ENCODE peak calls at places on chromosome 21, in eight cellular contexts. V is hepatic stellate cell, B is ELR, T is NAMALWA, R is HT-29, J is non-pigmented ciliary epithelial cell, E is neural crest cell, Z is NCI-H748 treated with DMSO at 0.1 percent for 48 hours. A is an unnamed sample.

GRCh38 chr21:29725025-29725736 is 214.6 kb downstream of the GRIK1 start:
- DNase-seq in V (no peak), B (no peak), T (no peak), R (no peak), J (no peak), E (no peak), Z (no peak), A (no peak)

GRCh38 chr21:36461918-36462486 is 17.9 kb downstream of the CLDN14 start:
- DNase-seq in V (no peak), B (no peak), T (no peak), R (peak), J (no peak), E (no peak), Z (no peak), A (no peak)

GRCh38 chr21:33858672-33859372 is 56.8 kb downstream of the ATP5PO start:
- DNase-seq in V (no peak), B (no peak), T (no peak), R (no peak), J (no peak), E (no peak), Z (no peak), A (no peak)

GRCh38 chr21:16156841-16157240 is 427.1 kb downstream of the USP25 start:
- DNase-seq in V (no peak), B (no peak), T (no peak), R (no peak), J (no peak), E (no peak), Z (no peak), A (no peak)

GRCh38 chr21:37472581-37472980 is 106.0 kb downstream of the DYRK1A start:
- DNase-seq in V (no peak), B (no peak), T (no peak), R (no peak), J (no peak), E (no peak), Z (no peak), A (no peak)

GRCh38 chr21:36696640-36697472 is 2.1 kb upstream of the SIM2 start:
- DNase-seq in V (no peak), B (no peak), T (no peak), R (no peak), J (no peak), E (peak), Z (no peak), A (no peak)

GRCh38 chr21:39082656-39083376 is 100.4 kb downstream of the PSMG1 start:
- DNase-seq in V (no peak), B (no peak), T (peak), R (peak), J (no peak), E (no peak), Z (no peak), A (no peak)

GRCh38 chr21:32645261-32646182 is 33.3 kb upstream of the CFAP298 start:
- DNase-seq in V (no peak), B (no peak), T (no peak), R (no peak), J (no peak), E (no peak), Z (peak), A (no peak)

GRCh38 chr21:36306872-36307534 is 13.0 kb upstream of the MORC3 start:
- DNase-seq in V (no peak), B (no peak), T (no peak), R (no peak), J (no peak), E (no peak), Z (no peak), A (no peak)

GRCh38 chr21:44880762-44881585 is 7.5 kb upstream of the PTTG1IP start:
- DNase-seq in V (peak), B (peak), T (peak), R (no peak), J (no peak), E (no peak), Z (no peak), A (no peak)

GRCh38 chr21:27636671-27637070 is 669.8 kb upstream of the ADAMTS5 start:
- DNase-seq in V (no peak), B (no peak), T (no peak), R (no peak), J (no peak), E (no peak), Z (no peak), A (no peak)

A was measured in RWPE2.